ENCODE peak calls at places on chromosome 16, in nine cellular contexts. O, L, P, G, C, V, X, K and Y are unnamed samples. For H3K27me3, the result is how much of the 10 kb centered on the place peaks cover.

GRCh38 chr16:74695450-74696422 is 4.9 kb downstream of the MLKL start:
- DNase-seq in C (peak), V (peak), O (peak), G (peak), L (peak), P (peak), K (peak), X (peak), Y (peak)

GRCh38 chr16:85652431-85653221 is 36.1 kb downstream of the GINS2 start:
- DNase-seq in O (no peak), L (peak), C (peak), K (peak), V (no peak), G (peak), P (peak), X (no peak), Y (peak)

GRCh38 chr16:18788828-18789514 is 1.2 kb downstream of the RPS15A start:
- DNase-seq in V (no peak), K (no peak), G (no peak), P (no peak), O (peak), L (no peak), C (no peak), X (no peak), Y (no peak)

GRCh38 chr16:69482410-69482951 is 58.1 kb downstream of the CYB5B start:
- DNase-seq in G (peak), K (no peak), C (peak), O (no peak), P (no peak), V (no peak), X (no peak), L (no peak), Y (peak)

GRCh38 chr16:30777591-30778297 is 9.3 kb downstream of the ZNF629 start:
- DNase-seq in O (no peak), K (no peak), L (no peak), C (no peak), P (no peak), V (no peak), X (no peak), G (no peak), Y (no peak)

GRCh38 chr16:57347858-57348257 is 10.7 kb upstream of the CCL22 start:
- DNase-seq in O (no peak), V (no peak), G (no peak), K (no peak), L (no peak), C (no peak), X (no peak), P (no peak), Y (no peak)

GRCh38 chr16:11734025-11734652 is 8.5 kb downstream of the TXNDC11 start:
- DNase-seq in V (no peak), X (no peak), O (peak), K (peak), G (no peak), L (no peak), P (no peak), C (peak), Y (no peak)

GRCh38 chr16:77332792-77333191 is 102.0 kb downstream of the ADAMTS18 start:
- DNase-seq in X (no peak), G (no peak), V (no peak), C (no peak), K (no peak), O (no peak), P (no peak), L (no peak), Y (no peak)

GRCh38 chr16:23607740-23608139 is 11.6 kb upstream of the NDUFAB1 start:
- DNase-seq in K (no peak), G (no peak), O (no peak), P (no peak), X (no peak), L (no peak), V (no peak), C (no peak), Y (no peak)

GRCh38 chr16:3147046-3147756 is 12.4 kb downstream of the ZNF213 start:
- DNase-seq in O (no peak), V (no peak), K (no peak), L (no peak), X (no peak), G (peak), P (no peak), C (no peak), Y (no peak)

GRCh38 chr16:56625140-56625942 is at the start of gene MT1E:
- DNase-seq in O (no peak), P (peak), L (peak), K (peak), X (no peak), V (peak), G (peak), C (peak), Y (no peak)

GRCh38 chr16:55480228-55480655 is 1.2 kb downstream of the MMP2 start:
- DNase-seq in O (no peak), P (peak), V (no peak), K (peak), L (no peak), X (peak), G (peak), C (peak), Y (peak)

GRCh38 chr16:70688266-70688742 is 2.5 kb upstream of the MTSS2 start:
- DNase-seq in L (peak), X (no peak), V (no peak), G (peak), O (no peak), C (peak), P (no peak), K (peak), Y (peak)

GRCh38 chr16:56357291-56357764 is 68.0 kb downstream of the AMFR start:
- DNase-seq in X (no peak), L (peak), O (no peak), P (peak), C (peak), G (no peak), V (no peak), K (peak), Y (no peak)

GRCh38 chr16:57372372-57373116 is at the start of gene CX3CL1:
- DNase-seq in O (no peak), V (no peak), C (peak), L (peak), G (peak), P (peak), K (peak), X (no peak), Y (peak)

GRCh38 chr16:24838554-24839266 is 7.1 kb upstream of the SLC5A11 start:
- DNase-seq in G (no peak), X (no peak), P (no peak), V (no peak), O (no peak), K (peak), L (peak), C (no peak), Y (no peak)

GRCh38 chr16:75378616-75379015 is 54.7 kb downstream of the CFDP1 start:
- DNase-seq in G (no peak), O (no peak), V (no peak), L (no peak), C (no peak), P (no peak), X (no peak), K (no peak), Y (no peak)

GRCh38 chr16:89502319-89502843 is 5.8 kb upstream of the SPG7 start:
- DNase-seq in G (no peak), C (no peak), O (no peak), V (no peak), K (peak), X (no peak), P (peak), L (no peak), Y (no peak)

GRCh38 chr16:31569360-31569717 is 41.6 kb downstream of the AHSP start:
- DNase-seq in K (no peak), V (no peak), C (no peak), G (no peak), X (no peak), L (no peak), O (no peak), P (no peak), Y (no peak)

GRCh38 chr16:23072084-23072599 is 77.1 kb downstream of the USP31 start:
- DNase-seq in K (peak), X (peak), V (no peak), C (peak), L (no peak), P (no peak), G (peak), O (no peak), Y (peak)

GRCh38 chr16:8590161-8590688 is at the start of gene TMEM114:
- DNase-seq in G (no peak), V (no peak), L (no peak), X (no peak), K (no peak), P (peak), O (no peak), C (no peak), Y (no peak)

GRCh38 chr16:29811896-29812665 is at the start of gene PRRT2:
- DNase-seq in V (no peak), G (peak), C (peak), X (no peak), K (peak), L (peak), P (no peak), O (peak), Y (peak)

GRCh38 chr16:55730115-55730514 is 74.3 kb downstream of the SLC6A2 start:
- DNase-seq in O (no peak), G (no peak), L (no peak), K (no peak), P (no peak), X (no peak), V (no peak), C (no peak), Y (no peak)

GRCh38 chr16:75621170-75621477 is 2.0 kb downstream of the ADAT1 start:
- DNase-seq in X (no peak), G (no peak), K (no peak), O (peak), L (no peak), C (no peak), V (no peak), P (no peak), Y (no peak)

GRCh38 chr16:88705076-88705684 is 1.0 kb downstream of the RNF166 start:
- DNase-seq in K (peak), G (no peak), L (no peak), X (no peak), C (no peak), O (peak), V (no peak), P (no peak), Y (no peak)

GRCh38 chr16:51310159-51310558 is 159.1 kb upstream of the SALL1 start:
- DNase-seq in X (no peak), O (no peak), G (no peak), P (no peak), C (no peak), L (no peak), V (no peak), K (no peak), Y (no peak)

GRCh38 chr16:66516808-66517585 is 32.9 kb downstream of the TK2 start:
- DNase-seq in L (peak), X (peak), V (peak), P (peak), O (peak), K (peak), C (peak), G (peak), Y (peak)

GRCh38 chr16:52293209-52293608 is 253.7 kb downstream of the TOX3 start:
- DNase-seq in P (no peak), O (no peak), X (no peak), C (no peak), V (no peak), G (no peak), L (no peak), K (no peak), Y (no peak)

GRCh38 chr16:10178079-10178478 is 4.1 kb downstream of the GRIN2A start:
- DNase-seq in K (no peak), G (no peak), V (no peak), P (no peak), X (no peak), C (no peak), L (no peak), O (no peak), Y (no peak)

GRCh38 chr16:88815901-88816589 is 4.3 kb upstream of the APRT start:
- DNase-seq in V (peak), K (peak), P (peak), X (no peak), L (no peak), C (no peak), G (no peak), O (peak), Y (peak)

GRCh38 chr16:4309833-4310266 is 6.0 kb upstream of the GLIS2 start:
- DNase-seq in C (peak), O (peak), K (peak), L (no peak), X (peak), G (peak), P (peak), V (peak), Y (peak)

GRCh38 chr16:9868606-9869149 is 313.6 kb downstream of the GRIN2A start:
- DNase-seq in L (no peak), K (no peak), V (no peak), X (no peak), G (no peak), P (no peak), O (no peak), C (no peak), Y (no peak)

GRCh38 chr16:90046971-90047713 is 27.9 kb upstream of the DBNDD1 start:
- DNase-seq in G (peak), P (peak), O (no peak), L (no peak), K (peak), V (no peak), C (peak), X (no peak), Y (peak)

GRCh38 chr16:67666032-67666537 is 465 bp downstream of the ENKD1 start:
- DNase-seq in L (no peak), V (no peak), G (peak), K (peak), O (no peak), P (peak), X (no peak), C (peak), Y (peak)

GRCh38 chr16:48450367-48450766 is 65.2 kb upstream of the SIAH1 start:
- DNase-seq in C (no peak), K (no peak), G (no peak), X (no peak), O (no peak), P (no peak), L (no peak), V (no peak), Y (no peak)

GRCh38 chr16:30910427-30911029 is 12.8 kb upstream of the FBXL19 start:
- DNase-seq in K (no peak), X (no peak), O (no peak), V (no peak), L (no peak), C (no peak), G (no peak), P (no peak), Y (no peak)

GRCh38 chr16:87692756-87693155 is 73.0 kb downstream of the KLHDC4 start:
- DNase-seq in K (no peak), C (no peak), V (no peak), P (no peak), L (no peak), O (no peak), X (no peak), G (no peak), Y (no peak)

GRCh38 chr16:58087209-58087913 is 41.8 kb downstream of the CFAP20 start:
- DNase-seq in V (no peak), K (no peak), C (no peak), L (no peak), O (no peak), P (no peak), X (no peak), G (no peak), Y (no peak)

GRCh38 chr16:46949216-46949892 is 24.1 kb downstream of the DNAJA2 start:
- DNase-seq in C (no peak), L (no peak), G (no peak), V (no peak), P (no peak), K (no peak), X (no peak), O (no peak), Y (no peak)

DNA sequence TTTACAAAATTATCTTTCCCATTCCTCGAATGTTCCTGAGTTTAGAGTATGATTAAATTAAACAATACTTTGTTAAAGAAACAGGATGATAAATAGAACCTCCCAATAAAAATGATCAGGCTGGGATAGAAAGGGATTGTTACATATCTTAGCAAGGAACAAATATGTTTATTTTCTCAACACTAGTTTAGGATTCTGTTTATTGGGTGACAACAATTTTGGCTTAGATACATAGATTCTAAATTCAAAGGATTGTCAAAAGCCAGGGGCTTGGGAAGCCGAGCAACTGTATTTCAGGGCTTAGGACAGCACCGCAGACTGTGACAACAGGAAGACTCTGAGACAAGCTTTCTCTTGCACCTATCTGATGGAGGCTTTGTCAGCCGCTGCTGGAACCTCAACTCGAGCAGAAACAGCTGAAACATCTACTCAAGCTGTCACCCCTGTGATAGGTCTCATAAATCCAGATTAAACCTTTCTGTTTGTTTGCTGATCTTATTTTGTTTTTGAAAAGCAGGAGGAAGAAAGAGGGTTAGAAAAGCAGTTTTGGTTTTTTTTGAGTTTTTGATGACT is 562.8 kb upstream of the ZFHX3 start:
- DNase-seq in V (no peak), C (no peak), G (no peak), X (no peak), L (no peak), K (no peak), P (no peak), O (no peak), Y (no peak)
- H3K27me3 ChIP-seq in V (under half), C (under half), G (under half), X (under half), L (under half), K (half or more), P (under half), O (under half), Y (under half)

GRCh38 chr16:64408699-64409098 is 713.2 kb downstream of the CDH11 start:
- DNase-seq in K (no peak), L (no peak), G (no peak), V (no peak), P (no peak), C (no peak), O (no peak), X (no peak), Y (no peak)
- TF ChIP-seq CTCF in K (no peak), L (no peak), G (no peak), V (no peak), P (no peak), C (no peak), O (no peak), X (no peak), Y (peak)

DNA sequence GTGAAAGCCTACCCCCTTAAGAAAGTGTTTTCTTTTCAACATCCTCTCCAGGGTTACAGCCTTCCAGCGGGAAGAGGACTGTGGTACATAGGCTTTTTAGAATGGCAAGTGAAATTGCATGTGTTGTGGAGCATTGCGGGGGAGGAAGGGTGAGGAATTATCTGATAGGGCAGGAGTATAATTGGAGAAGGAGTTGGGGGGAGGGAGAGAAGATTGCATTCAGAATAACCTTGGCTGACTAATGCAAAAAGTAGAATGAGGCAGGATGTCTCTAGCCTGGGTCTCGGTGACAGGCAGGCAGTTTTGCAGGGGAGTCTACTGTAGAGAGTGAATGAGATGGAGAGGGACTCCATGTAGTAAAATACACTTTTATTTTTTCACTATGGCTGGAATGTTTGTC is 2.4 kb upstream of the CDH8 start:
- DNase-seq in L (no peak), C (no peak), V (no peak), P (no peak), K (no peak), O (no peak), G (no peak), X (no peak), Y (no peak)
- H3K27me3 ChIP-seq in L (under half), C (half or more), V (under half), P (under half), K (under half), O (under half), G (under half), X (under half), Y (under half)

GRCh38 chr16:5751216-5751615 is 653.6 kb upstream of the EEF2KMT start:
- DNase-seq in O (no peak), P (no peak), V (no peak), X (no peak), L (no peak), C (no peak), K (no peak), G (no peak), Y (no peak)

GRCh38 chr16:5761592-5761991 is 664.0 kb upstream of the EEF2KMT start:
- DNase-seq in X (no peak), G (no peak), V (no peak), P (no peak), C (no peak), L (no peak), K (no peak), O (no peak), Y (no peak)

DNA sequence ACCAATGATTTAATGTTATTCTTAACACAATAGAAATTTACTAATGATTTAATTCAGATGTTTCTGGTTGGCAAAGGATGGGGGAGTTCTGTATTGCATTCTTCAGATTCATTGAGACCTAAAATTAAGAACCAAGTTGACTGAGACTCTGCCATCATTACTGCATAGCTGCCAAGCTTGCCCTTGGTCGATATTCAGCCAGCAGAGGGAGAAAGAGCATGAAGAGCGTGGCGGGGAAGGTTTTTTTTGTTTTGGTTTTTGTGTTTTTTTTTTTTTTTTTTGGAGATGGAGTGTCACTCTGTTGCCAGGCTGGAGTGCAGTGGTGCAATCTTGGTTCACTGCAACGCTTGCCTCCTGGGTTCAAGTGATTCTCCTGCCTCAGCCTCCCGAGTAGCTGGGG is 659.4 kb upstream of the EEF2KMT start:
- DNase-seq in K (no peak), O (peak), P (no peak), C (no peak), G (no peak), V (no peak), L (no peak), X (no peak), Y (no peak)
- TF ChIP-seq CTCF in K (no peak), O (peak), P (no peak), C (no peak), G (no peak), V (no peak), L (peak), X (no peak), Y (no peak)